ENCODE peak calls at places on chromosomes 6 and 20, in eight cellular contexts. H is stimulated activated CD4-positive, alpha-beta T cell treated with anti-CD3 and anti-CD28 coated beads, Interleukin-15, amount 100 ng/mL, for 24 hours; G is renal cortical epithelial cell; Y is neural crest cell; D is iPS-NIHi11; S is AG04449; K is naive thymus-derived CD4-positive, alpha-beta T cell; O is NCI-H1048. J is an unnamed sample.

GRCh38 chr6:13453172-13453552 is 34.2 kb downstream of the GFOD1 start:
- DNase-seq in Y (no peak), G (no peak), D (no peak), S (no peak), O (no peak), K (no peak), H (no peak), J (no peak)

GRCh38 chr6:6915813-6916547 is 191.8 kb upstream of the RREB1 start:
- DNase-seq in K (no peak), D (no peak), H (no peak), Y (no peak), G (peak), S (no peak), O (no peak), J (no peak)

GRCh38 chr6:163780993-163781392 is 366.5 kb downstream of the QKI start:
- DNase-seq in D (peak), K (no peak), Y (peak), S (no peak), O (no peak), H (no peak), G (no peak), J (no peak)

GRCh38 chr6:87914637-87915395 is 132.8 kb upstream of the SPACA1 start:
- DNase-seq in Y (no peak), K (no peak), H (no peak), S (no peak), G (no peak), O (no peak), D (no peak), J (no peak)

GRCh38 chr6:15985354-15985995 is 143.4 kb upstream of the MYLIP start:
- DNase-seq in H (no peak), S (no peak), K (no peak), O (no peak), G (no peak), Y (no peak), D (no peak), J (no peak)

GRCh38 chr6:87074051-87074711 is 20.7 kb downstream of the CGA start:
- DNase-seq in O (no peak), G (peak), Y (no peak), H (no peak), D (no peak), S (no peak), K (no peak), J (no peak)

GRCh38 chr6:166351715-166352285 is 9.5 kb upstream of the SFT2D1 start:
- DNase-seq in H (no peak), O (peak), K (no peak), Y (no peak), G (peak), D (peak), S (no peak), J (no peak)

GRCh38 chr20:61664741-61665320 is 400.9 kb downstream of the TAF4 start:
- DNase-seq in Y (no peak), O (no peak), D (no peak), K (no peak), G (no peak), H (no peak), S (no peak), J (no peak)

GRCh38 chr6:110284877-110285276 is 73.3 kb downstream of the METTL24 start:
- DNase-seq in D (no peak), Y (no peak), K (no peak), S (no peak), H (no peak), O (peak), G (no peak), J (no peak)

GRCh38 chr6:168992696-168993185 is 260.9 kb downstream of the THBS2 start:
- DNase-seq in K (no peak), D (no peak), Y (no peak), G (no peak), H (no peak), O (no peak), S (no peak), J (no peak)

GRCh38 chr6:39980839-39981580 is 46.7 kb upstream of the MOCS1 start:
- DNase-seq in D (peak), H (no peak), G (peak), O (peak), S (no peak), K (no peak), Y (peak), J (no peak)

GRCh38 chr20:39081255-39081654 is 119.1 kb downstream of the DHX35 start:
- DNase-seq in O (peak), D (peak), Y (peak), K (peak), S (peak), G (peak), H (peak), J (peak)

GRCh38 chr6:132058975-132059374 is 107.8 kb upstream of the CCN2 start:
- DNase-seq in K (no peak), H (no peak), O (no peak), D (no peak), G (no peak), Y (no peak), S (no peak), J (no peak)

GRCh38 chr6:122735618-122736017 is 43.9 kb upstream of the FABP7 start:
- DNase-seq in D (no peak), S (no peak), H (no peak), G (peak), Y (no peak), K (no peak), O (no peak), J (no peak)

GRCh38 chr20:38321959-38322598 is 18.1 kb downstream of the BPI start:
- DNase-seq in O (no peak), K (no peak), Y (peak), D (peak), G (peak), S (no peak), H (no peak), J (no peak)

GRCh38 chr6:470901-471448 is 79.4 kb downstream of the IRF4 start:
- DNase-seq in D (no peak), K (no peak), H (no peak), G (no peak), O (no peak), Y (no peak), S (no peak), J (no peak)

GRCh38 chr6:125370343-125370742 is 68.6 kb upstream of the HDDC2 start:
- DNase-seq in Y (no peak), K (no peak), S (no peak), O (no peak), H (no peak), G (no peak), D (no peak), J (no peak)

GRCh38 chr6:71510057-71510713 is 221.6 kb downstream of the OGFRL1 start:
- DNase-seq in H (no peak), S (no peak), K (no peak), Y (no peak), G (peak), D (peak), O (no peak), J (no peak)

GRCh38 chr6:71091167-71091566 is 134.3 kb upstream of the B3GAT2 start:
- DNase-seq in H (no peak), G (no peak), Y (no peak), S (no peak), K (no peak), O (no peak), D (no peak), J (no peak)

GRCh38 chr20:14951105-14951504 is 613.7 kb upstream of the FLRT3 start:
- DNase-seq in H (no peak), D (no peak), S (no peak), K (no peak), Y (no peak), G (peak), O (no peak), J (no peak)

GRCh38 chr6:122202576-122203137 is 196.8 kb upstream of the HSF2 start:
- DNase-seq in H (no peak), D (no peak), Y (no peak), S (no peak), G (no peak), K (no peak), O (no peak), J (no peak)

GRCh38 chr6:79913369-79913768 is 34.0 kb downstream of the ELOVL4 start:
- DNase-seq in Y (no peak), G (no peak), K (no peak), S (no peak), O (no peak), D (no peak), H (no peak), J (no peak)

GRCh38 chr6:47521966-47522365 is 44.4 kb downstream of the CD2AP start:
- DNase-seq in G (no peak), O (no peak), S (no peak), K (no peak), Y (no peak), H (no peak), D (no peak), J (no peak)

GRCh38 chr6:124960757-124961467 is 1.3 kb upstream of the RNF217 start:
- DNase-seq in O (no peak), Y (no peak), K (no peak), H (no peak), D (no peak), S (no peak), G (peak), J (no peak)

GRCh38 chr6:141726158-141726557 is 406.6 kb upstream of the GJE1 start:
- DNase-seq in Y (no peak), D (no peak), S (no peak), K (no peak), G (no peak), O (no peak), H (no peak), J (no peak)

GRCh38 chr20:18705490-18705889 is 108.1 kb upstream of the SCP2D1 start:
- DNase-seq in K (no peak), S (peak), G (peak), O (no peak), Y (no peak), D (no peak), H (no peak), J (no peak)

GRCh38 chr6:41704028-41704427 is 31.4 kb downstream of the TFEB start:
- DNase-seq in D (no peak), H (no peak), G (no peak), K (no peak), O (no peak), S (no peak), Y (no peak), J (no peak)

GRCh38 chr6:105432797-105433196 is 29.9 kb upstream of the PREP start:
- DNase-seq in O (no peak), K (no peak), S (peak), H (no peak), D (no peak), Y (no peak), G (peak), J (no peak)